ENCODE peak calls at places on chromosomes 12 and 14, in five cellular contexts. L is NB4, D is psoas muscle, Z is lung, X is GM23338. H is an unnamed sample.

GRCh38 chr14:93747102-93747501 is 41.2 kb downstream of the PRIMA1 start:
- DNase-seq in L (no peak), D (peak; percentile 43), Z (no peak), X (no peak), H (no peak)

GRCh38 chr14:65352964-65353530 is 59.5 kb upstream of the FUT8 start:
- DNase-seq in L (peak; percentile 18), D (no peak), Z (no peak), X (no peak), H (peak; percentile 50)

GRCh38 chr12:10339441-10339840 is 31.8 kb downstream of the KLRD1 start:
- DNase-seq in L (no peak), D (no peak), Z (no peak), X (no peak), H (no peak)

GRCh38 chr14:105525861-105526780 is at the start of gene TMEM121:
- DNase-seq in L (no peak), D (peak; percentile 58), Z (no peak), X (peak; percentile 68), H (peak; percentile 33)

GRCh38 chr12:124437121-124437520 is 130.3 kb downstream of the NCOR2 start:
- DNase-seq in L (no peak), D (no peak), Z (no peak), X (no peak), H (no peak)

GRCh38 chr12:46404225-46404631 is 31.7 kb upstream of the SLC38A2 start:
- DNase-seq in L (no peak), D (no peak), Z (no peak), X (no peak), H (peak; percentile 18)

GRCh38 chr12:88553941-88554658 is 26.2 kb downstream of the KITLG start:
- DNase-seq in L (no peak), D (no peak), Z (no peak), X (no peak), H (no peak)

GRCh38 chr14:63051966-63052365 is 6.7 kb upstream of the KCNH5 start:
- DNase-seq in L (no peak), D (no peak), Z (no peak), X (no peak), H (no peak)

GRCh38 chr12:53205747-53206146 is 1.3 kb downstream of the ITGB7 start:
- DNase-seq in L (peak; percentile 89), D (no peak), Z (no peak), X (no peak), H (peak; percentile 97)

GRCh38 chr12:106303202-106303820 is 778 bp downstream of the TCP11L2 start:
- DNase-seq in L (peak; percentile 72), D (peak; percentile 92), Z (peak; percentile 85), X (peak; percentile 92), H (peak; percentile 68)

GRCh38 chr14:23653046-23653445 is 16.9 kb downstream of the DHRS2 start:
- DNase-seq in L (no peak), D (no peak), Z (no peak), X (no peak), H (no peak)

GRCh38 chr12:1576410-1577240 is 17.8 kb downstream of the FBXL14 start:
- DNase-seq in L (no peak), D (no peak), Z (no peak), X (peak; percentile 16), H (no peak)

DNA sequence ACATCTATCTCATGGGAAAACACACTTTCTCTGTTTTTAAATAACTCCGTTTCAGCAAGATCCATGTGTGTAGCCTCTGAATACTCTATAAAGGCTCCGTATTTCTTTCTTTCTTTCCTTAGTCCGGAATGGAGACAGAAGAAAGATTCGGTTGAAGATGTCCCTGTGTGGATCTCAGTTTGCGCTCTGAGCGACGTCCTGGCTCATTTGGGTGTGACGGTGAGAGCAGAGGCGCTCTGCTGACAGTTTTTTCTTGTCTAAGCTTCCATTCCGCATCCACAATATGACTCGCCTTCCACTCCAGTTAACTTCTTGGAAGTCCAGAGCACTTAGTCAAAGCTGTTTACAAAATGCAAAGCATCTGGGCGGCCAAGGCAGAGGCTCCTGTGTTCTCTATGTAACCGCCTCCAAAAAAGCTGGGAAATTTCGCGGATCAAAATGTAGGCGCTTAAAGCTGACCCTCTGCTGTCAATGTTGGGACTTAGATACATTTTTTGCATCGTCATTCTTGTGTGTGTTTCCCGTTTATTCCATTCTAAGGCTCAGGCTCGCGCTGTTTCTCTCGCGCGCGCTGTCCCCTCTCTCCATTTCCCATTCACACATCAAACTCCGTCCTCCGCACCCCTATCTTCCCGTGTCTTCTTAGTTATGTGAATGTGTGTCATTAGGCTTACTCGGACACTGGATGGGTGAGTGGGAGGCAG is 910 bp upstream of the FLRT2 start:
- DNase-seq in L (no peak), D (peak; percentile 30), Z (no peak), X (peak; percentile 25), H (no peak)
- TF ChIP-seq CTCF in L (no peak), D (no peak), Z (no peak), X (no peak), H (no peak)

GRCh38 chr14:67426983-67427601 is 15.1 kb upstream of the PLEK2 start:
- DNase-seq in L (peak; percentile 83), D (peak; percentile 85), Z (peak; percentile 72), X (peak; percentile 95), H (peak; percentile 87)
- H3K4me3 ChIP-seq in L (no peak overlapping the region), D (no peak overlapping the region), Z (no peak overlapping the region), X (no peak overlapping the region), H (no peak overlapping the region)

GRCh38 chr14:21852061-21852664 is 178.5 kb upstream of the OR4E1 start:
- DNase-seq in L (peak; percentile 38), D (peak; percentile 52), Z (no peak), X (peak; percentile 82), H (peak; percentile 55)
- TF ChIP-seq CTCF in L (peak; percentile 86), D (peak; percentile 23), Z (peak; percentile 6), X (peak; percentile 89), H (peak; percentile 90)

GRCh38 chr12:51904951-51905471 is 2.3 kb upstream of the ACVRL1 start:
- DNase-seq in L (peak; percentile 21), D (peak; percentile 70), Z (no peak), X (no peak), H (no peak)

GRCh38 chr12:51907083-51907863 is at the start of gene ACVRL1:
- DNase-seq in L (no peak), D (peak; percentile 76), Z (no peak), X (peak; percentile 44), H (no peak)

GRCh38 chr12:51905507-51906438 is 1.5 kb upstream of the ACVRL1 start:
- DNase-seq in L (no peak), D (peak; percentile 88), Z (peak; percentile 76), X (no peak), H (no peak)

GRCh38 chr12:51907864-51908425 is 641 bp downstream of the ACVRL1 start:
- DNase-seq in L (no peak), D (no peak), Z (no peak), X (no peak), H (no peak)

GRCh38 chr12:51906452-51907082 is 737 bp upstream of the ACVRL1 start:
- DNase-seq in L (no peak), D (peak; percentile 69), Z (no peak), X (peak; percentile 43), H (no peak)
- H3K4me3 ChIP-seq in L (no peak overlapping the region), D (peak overlapping the region; percentile 70), Z (peak overlapping the region; percentile 61), X (peak overlapping the region; percentile 77), H (no peak overlapping the region)